ENCODE peak calls at places on chromosomes 1 and 21, in seven cellular contexts. T is Panc1, B is DND-41, M is heart right ventricle, C is RWPE2, O is body of pancreas, F is GM12878. L is an unnamed sample.

GRCh38 chr1:185376840-185377635 is 60.0 kb upstream of the IVNS1ABP start:
- ATAC-seq in T (no peak), B (no peak), M (peak; percentile 61), C (no peak), O (no peak), F (peak; percentile 62), L (no peak)

GRCh38 chr1:112513112-112513870 is 4.5 kb downstream of the WNT2B start:
- ATAC-seq in T (no peak), B (no peak), M (peak; percentile 49), C (no peak), O (no peak), F (no peak), L (peak; percentile 54)

GRCh38 chr1:91684599-91685196 is 184.0 kb downstream of the CDC7 start:
- ATAC-seq in T (no peak), B (no peak), M (peak; percentile 59), C (no peak), O (no peak), F (peak; percentile 49), L (no peak)

GRCh38 chr1:211910917-211911485 is 80.4 kb upstream of the LPGAT1 start:
- ATAC-seq in T (no peak), B (no peak), M (no peak), C (no peak), O (no peak), F (no peak), L (no peak)

GRCh38 chr1:31757989-31758388 is 6.2 kb downstream of the ADGRB2 start:
- ATAC-seq in T (no peak), B (no peak), M (no peak), C (no peak), O (no peak), F (no peak), L (no peak)

GRCh38 chr1:154595621-154596020 is 12.4 kb downstream of the ADAR start:
- ATAC-seq in T (no peak), B (no peak), M (no peak), C (peak; percentile 79), O (no peak), F (no peak), L (no peak)

GRCh38 chr1:244804841-244805240 is 30.6 kb upstream of the COX20 start:
- ATAC-seq in T (no peak), B (no peak), M (no peak), C (no peak), O (no peak), F (no peak), L (no peak)

GRCh38 chr1:248757784-248758195 is 2.2 kb upstream of the LYPD8 start:
- ATAC-seq in T (no peak), B (no peak), M (no peak), C (no peak), O (peak; percentile 78), F (no peak), L (no peak)

GRCh38 chr1:34682452-34683223 is 72.2 kb upstream of the GJB5 start:
- ATAC-seq in T (no peak), B (no peak), M (no peak), C (no peak), O (no peak), F (no peak), L (no peak)

GRCh38 chr1:176800978-176801552 is 338.1 kb downstream of the PAPPA2 start:
- ATAC-seq in T (no peak), B (no peak), M (peak; percentile 73), C (no peak), O (no peak), F (no peak), L (no peak)

GRCh38 chr1:8373547-8374270 is 55.8 kb downstream of the SLC45A1 start:
- ATAC-seq in T (peak; percentile 54), B (no peak), M (peak; percentile 90), C (peak; percentile 63), O (peak; percentile 74), F (no peak), L (peak; percentile 86)
- H3K27ac ChIP-seq in T (peak overlapping the region; percentile 80), B (no peak overlapping the region), M (peak overlapping the region; percentile 92), C (no peak overlapping the region), O (peak overlapping the region; percentile 86), F (no peak overlapping the region), L (peak overlapping the region; percentile 91)

GRCh38 chr1:19678493-19678892 is 13.8 kb downstream of the HTR6 start:
- ATAC-seq in T (no peak), B (no peak), M (no peak), C (no peak), O (no peak), F (no peak), L (no peak)
- H3K4me3 ChIP-seq in T (no peak overlapping the region), B (no peak overlapping the region), M (no peak overlapping the region), C (no peak overlapping the region), O (no peak overlapping the region), F (no peak overlapping the region), L (no peak overlapping the region)

GRCh38 chr1:169696273-169697100 is 14.9 kb downstream of the SELL start:
- ATAC-seq in T (no peak), B (no peak), M (no peak), C (no peak), O (no peak), F (peak; percentile 7), L (no peak)
- H3K27ac ChIP-seq in T (no peak overlapping the region), B (peak overlapping the region; percentile 97), M (no peak overlapping the region), C (no peak overlapping the region), O (no peak overlapping the region), F (peak overlapping the region; percentile 91), L (no peak overlapping the region)

GRCh38 chr1:164771001-164771550 is 212.1 kb downstream of the PBX1 start:
- ATAC-seq in T (no peak), B (no peak), M (no peak), C (no peak), O (no peak), F (no peak), L (no peak)
- H3K4me3 ChIP-seq in T (no peak overlapping the region), B (no peak overlapping the region), M (no peak overlapping the region), C (no peak overlapping the region), O (no peak overlapping the region), F (no peak overlapping the region), L (peak overlapping the region; percentile 10)

DNA sequence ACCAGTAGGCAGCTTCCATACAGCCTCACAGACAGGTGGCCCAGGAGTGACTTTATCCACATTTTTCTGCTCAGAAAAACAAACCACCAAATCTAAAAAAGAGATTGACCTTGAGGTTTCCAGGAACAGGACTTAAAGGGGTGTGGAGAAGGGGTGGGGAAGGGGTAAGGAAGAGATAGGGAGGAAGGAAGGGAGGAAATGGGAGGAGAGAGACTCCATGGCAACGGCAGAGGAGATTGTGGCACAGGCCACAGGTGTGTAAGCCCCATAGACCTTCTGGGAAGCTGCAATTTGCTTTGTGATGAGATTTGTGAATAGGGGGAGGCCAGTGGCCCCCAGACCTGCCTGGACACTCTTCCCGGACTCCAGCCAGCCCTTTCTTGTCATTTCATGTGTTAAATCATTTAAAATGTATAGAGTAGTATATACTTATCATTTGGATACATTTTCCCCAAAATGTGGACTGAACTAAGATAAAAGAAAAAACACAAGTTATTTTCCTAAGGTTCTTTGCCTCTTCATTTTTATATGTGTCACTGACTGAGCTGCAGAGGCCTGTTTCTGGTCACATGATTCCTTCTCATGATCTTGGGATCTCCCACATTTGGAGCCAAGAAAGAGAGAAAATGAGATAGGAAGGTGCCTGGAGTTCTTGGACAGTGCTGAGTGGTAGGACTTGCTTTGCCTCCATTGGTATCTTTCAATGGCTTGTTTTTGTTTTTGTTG is 55.5 kb downstream of the CLIC6 start:
- ATAC-seq in T (no peak), B (no peak), M (no peak), C (no peak), O (peak; percentile 41), F (no peak), L (no peak)
- H3K27ac ChIP-seq in T (no peak overlapping the region), B (no peak overlapping the region), M (no peak overlapping the region), C (no peak overlapping the region), O (no peak overlapping the region), F (no peak overlapping the region), L (no peak overlapping the region)

DNA sequence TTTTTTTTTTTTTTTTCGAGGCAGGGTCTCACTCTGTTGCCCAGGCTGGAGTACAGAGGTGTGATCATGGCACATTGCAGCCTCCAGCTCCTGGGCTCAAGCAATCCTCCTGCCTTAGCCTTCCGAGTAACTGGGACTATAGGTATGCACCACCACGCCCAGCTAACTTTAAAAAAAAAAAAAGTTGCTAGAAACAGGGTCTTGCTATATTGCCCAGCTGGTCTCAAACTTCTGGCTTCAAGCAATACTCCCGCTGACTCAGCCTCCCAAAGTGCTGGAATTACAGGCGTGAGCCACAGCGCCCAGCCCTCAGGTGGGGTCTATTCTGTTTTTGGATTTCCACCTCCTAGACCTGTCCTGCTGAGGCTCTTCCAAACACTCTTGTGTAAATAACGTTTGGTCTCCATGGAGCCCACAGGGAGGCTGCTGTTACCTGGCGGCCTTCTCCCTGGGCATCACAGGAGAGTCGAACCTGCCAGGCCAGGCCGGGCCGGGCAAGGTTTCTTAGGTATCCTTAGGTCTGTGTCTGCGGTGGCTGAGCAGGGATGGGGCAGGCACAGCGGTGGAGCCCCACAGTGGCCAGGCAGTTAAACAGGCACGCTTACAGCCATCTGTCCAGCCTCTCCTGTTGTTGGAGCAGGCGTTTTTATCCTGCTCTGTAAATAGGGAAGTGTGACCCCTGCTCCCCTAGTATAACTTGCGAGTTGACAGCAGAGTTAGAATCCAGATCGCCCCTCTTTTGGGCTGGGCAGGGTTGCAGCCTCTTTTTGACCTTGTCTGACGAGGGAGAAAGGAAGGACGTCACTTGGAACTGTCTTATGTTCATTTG is 18.8 kb downstream of the PLEKHM2 start:
- ATAC-seq in T (peak; percentile 87), B (no peak), M (peak; percentile 72), C (peak; percentile 50), O (peak; percentile 74), F (no peak), L (peak; percentile 37)
- H3K4me3 ChIP-seq in T (no peak overlapping the region), B (no peak overlapping the region), M (no peak overlapping the region), C (no peak overlapping the region), O (no peak overlapping the region), F (no peak overlapping the region), L (no peak overlapping the region)